ENCODE peak calls at places on chromosome 2, in five cellular contexts. D is K562, W is sigmoid colon, H is left lung, N is body of pancreas. C is an unnamed sample.
A peak's percentile ranks its signal among the peaks of the same experiment; 100 is the strongest.

GRCh38 chr2:200266406-200266805 is 40.1 kb upstream of the SPATS2L start:
- DNase-seq in W (no peak), H (no peak), N (no peak), D (no peak), C (no peak)

GRCh38 chr2:236768393-236769140 is 198.9 kb downstream of the ACKR3 start:
- DNase-seq in D (no peak), N (no peak), W (no peak), H (no peak), C (no peak)

GRCh38 chr2:196823750-196824149 is 14.6 kb upstream of the C2orf66 start:
- DNase-seq in N (no peak), H (no peak), W (no peak), D (no peak), C (no peak)

GRCh38 chr2:178101321-178102079 is 10.7 kb upstream of the RBM45 start:
- DNase-seq in N (no peak), H (no peak), D (peak; percentile 17), W (no peak), C (no peak)

GRCh38 chr2:202945497-202945896 is 33.4 kb downstream of the CARF start:
- DNase-seq in H (no peak), N (no peak), D (no peak), W (no peak), C (no peak)

GRCh38 chr2:21019000-21019677 is 24.7 kb downstream of the APOB start:
- DNase-seq in W (no peak), D (no peak), N (no peak), H (no peak), C (peak; percentile 3)

GRCh38 chr2:240302041-240302440 is 133.4 kb upstream of the GPC1 start:
- DNase-seq in N (no peak), D (no peak), H (no peak), W (no peak), C (no peak)

GRCh38 chr2:153145470-153145869 is 333.1 kb downstream of the RPRM start:
- DNase-seq in H (no peak), W (no peak), D (no peak), N (peak; percentile 60), C (no peak)

GRCh38 chr2:1052671-1053270 is 102.1 kb downstream of the SNTG2 start:
- DNase-seq in H (no peak), D (no peak), N (no peak), W (no peak), C (no peak)

GRCh38 chr2:120344991-120345975 is 653 bp upstream of the INHBB start:
- DNase-seq in N (no peak), H (peak; percentile 86), D (no peak), W (no peak), C (peak; percentile 41)

GRCh38 chr2:37523861-37524362 is 147.5 kb downstream of the CDC42EP3 start:
- DNase-seq in D (no peak), H (no peak), W (peak; percentile 86), N (peak; percentile 17), C (no peak)

GRCh38 chr2:20561703-20562454 is 89.0 kb downstream of the HS1BP3 start:
- DNase-seq in H (no peak), W (no peak), N (no peak), D (peak; percentile 46), C (peak; percentile 44)

GRCh38 chr2:137535897-137536296 is 428.4 kb upstream of the HNMT start:
- DNase-seq in H (no peak), W (no peak), N (no peak), D (no peak), C (no peak)

GRCh38 chr2:229731916-229732315 is 17.6 kb upstream of the DNER start:
- DNase-seq in D (no peak), W (no peak), N (no peak), H (no peak), C (no peak)

GRCh38 chr2:140117371-140117770 is 1337.2 kb upstream of the NXPH2 start:
- DNase-seq in W (no peak), N (no peak), D (no peak), H (no peak), C (no peak)

GRCh38 chr2:70123051-70123828 is 36.0 kb downstream of the PCBP1 start:
- DNase-seq in W (peak; percentile 85), D (peak; percentile 28), N (peak; percentile 80), H (no peak), C (peak; percentile 45)

GRCh38 chr2:151465771-151466170 is 56.1 kb downstream of the RIF1 start:
- DNase-seq in H (no peak), W (no peak), D (no peak), N (no peak), C (no peak)

GRCh38 chr2:10188211-10188610 is 65.7 kb downstream of the RRM2 start:
- DNase-seq in N (no peak), H (no peak), W (no peak), D (peak; percentile 65), C (peak; percentile 43)

GRCh38 chr2:72959995-72960981 is 43.0 kb downstream of the EMX1 start:
- DNase-seq in N (no peak), D (no peak), H (peak; percentile 58), W (no peak), C (no peak)

GRCh38 chr2:36706021-36706328 is 9.5 kb downstream of the VIT start:
- DNase-seq in H (no peak), W (no peak), N (no peak), D (no peak), C (no peak)

GRCh38 chr2:9753276-9753600 is 90.0 kb upstream of the TAF1B start:
- DNase-seq in H (no peak), D (peak; percentile 63), N (no peak), W (no peak), C (peak; percentile 96)

GRCh38 chr2:9234680-9235387 is 28.2 kb downstream of the ASAP2 start:
- DNase-seq in W (no peak), D (peak; percentile 37), H (peak; percentile 39), N (no peak), C (peak; percentile 99)

GRCh38 chr2:1538663-1539062 is 125.4 kb downstream of the TPO start:
- DNase-seq in W (no peak), D (no peak), N (no peak), H (no peak), C (no peak)

GRCh38 chr2:219510512-219511135 is 3.7 kb upstream of the ASIC4 start:
- DNase-seq in D (no peak), N (no peak), H (peak; percentile 54), W (no peak), C (no peak)

GRCh38 chr2:156466739-156467405 is 30.7 kb downstream of the GPD2 start:
- DNase-seq in H (no peak), D (no peak), W (no peak), N (peak; percentile 56), C (no peak)

GRCh38 chr2:181104512-181105121 is 124.2 kb downstream of the UBE2E3 start:
- DNase-seq in N (no peak), D (no peak), W (no peak), H (no peak), C (no peak)

GRCh38 chr2:135948642-135949355 is 36.6 kb downstream of the DARS1 start:
- DNase-seq in D (peak; percentile 18), W (no peak), H (no peak), N (no peak), C (peak; percentile 95)

GRCh38 chr2:164890533-164890932 is 48.9 kb upstream of the COBLL1 start:
- DNase-seq in N (no peak), D (no peak), H (no peak), W (no peak), C (no peak)

GRCh38 chr2:735670-736218 is 58.5 kb upstream of the TMEM18 start:
- DNase-seq in N (no peak), W (no peak), H (no peak), D (no peak), C (no peak)

GRCh38 chr2:172578054-172578453 is 22.2 kb downstream of the PDK1 start:
- DNase-seq in D (no peak), W (no peak), H (no peak), N (no peak), C (no peak)

DNA sequence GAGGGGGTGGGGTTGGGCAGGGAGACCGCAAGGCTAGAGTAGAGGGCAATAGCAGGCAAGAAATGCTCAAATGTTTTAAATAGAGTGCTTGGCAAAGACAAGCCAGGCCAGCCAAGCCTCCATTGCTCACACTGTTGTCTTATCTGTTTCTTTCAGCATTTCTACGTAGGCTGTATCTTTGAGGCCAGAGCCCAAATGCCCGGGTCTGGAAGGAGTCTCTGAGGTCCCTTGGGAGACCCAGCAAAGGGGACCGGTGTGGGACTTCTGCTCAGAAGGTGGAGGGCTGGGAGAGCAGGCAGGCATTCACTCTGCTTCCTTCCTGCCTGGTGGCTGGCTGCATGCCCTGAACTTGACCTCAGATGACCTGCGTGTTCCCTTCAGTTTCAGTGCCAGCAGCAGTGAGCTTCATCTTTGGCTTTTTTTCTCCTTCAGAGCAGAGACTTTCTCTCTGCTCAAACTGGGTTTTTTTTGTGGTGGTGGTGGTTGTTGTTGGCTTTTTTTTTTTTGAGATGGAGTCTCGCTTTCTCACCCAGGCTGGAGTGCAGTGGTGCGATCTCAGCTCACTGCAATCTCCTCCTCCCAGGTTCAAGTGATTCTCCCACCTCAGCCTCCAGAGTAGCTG is 13.7 kb upstream of the TET3 start:
- DNase-seq in W (peak; percentile 79), D (peak; percentile 62), H (peak; percentile 89), N (peak; percentile 91), C (no peak)
- H3K27ac ChIP-seq in W (no peak overlapping the region), D (peak overlapping the region; percentile 78), H (peak overlapping the region; percentile 76), N (no peak overlapping the region), C (no peak overlapping the region)

GRCh38 chr2:98731709-98732349 is 897 bp upstream of the MGAT4A start:
- DNase-seq in H (no peak), D (no peak), W (no peak), N (no peak), C (no peak)
- H3K27ac ChIP-seq in H (peak overlapping the region; percentile 95), D (no peak overlapping the region), W (peak overlapping the region; percentile 92), N (peak overlapping the region; percentile 68), C (no peak overlapping the region)

DNA sequence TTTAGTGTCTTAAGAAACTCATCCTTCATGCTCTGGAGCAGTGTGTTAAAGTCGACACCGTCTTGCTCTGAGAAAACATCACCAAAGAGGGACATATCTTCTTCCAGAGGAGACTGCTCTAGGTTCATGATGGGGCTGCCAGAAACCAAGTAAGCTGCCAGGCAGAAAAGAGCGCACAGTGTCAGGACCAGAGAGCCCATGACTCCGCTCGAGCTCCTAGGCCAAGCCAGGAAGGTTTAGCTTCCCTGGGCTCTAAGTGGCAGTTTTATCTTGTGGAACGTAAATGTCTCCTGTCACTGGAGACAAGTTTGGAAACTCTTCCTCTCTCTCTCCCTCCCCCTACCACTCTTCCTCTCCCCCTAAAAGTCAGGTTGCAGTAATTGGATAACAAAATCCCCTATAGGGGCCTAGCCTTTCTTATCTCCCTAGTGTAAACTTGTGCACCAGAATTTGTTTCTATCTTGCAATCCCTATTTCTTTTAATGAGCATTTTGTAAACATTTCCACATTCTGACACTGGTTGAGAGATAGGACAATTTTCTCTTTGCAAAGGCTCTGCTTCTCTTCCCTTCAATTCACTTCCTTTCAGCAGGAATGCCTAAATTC is at the start of gene BMP10:
- DNase-seq in D (no peak), N (no peak), H (no peak), W (no peak), C (no peak)
- H3K27ac ChIP-seq in D (peak within 1 kb of the TSS; percentile 19), N (no peak within 1 kb of the TSS), H (no peak within 1 kb of the TSS), W (no peak within 1 kb of the TSS), C (no peak within 1 kb of the TSS)

GRCh38 chr2:99421469-99421868 is 68.3 kb downstream of the REV1 start:
- DNase-seq in D (no peak), W (no peak), N (no peak), H (no peak), C (no peak)

GRCh38 chr2:99417396-99417795 is 72.4 kb downstream of the REV1 start:
- DNase-seq in W (no peak), D (no peak), N (no peak), H (no peak), C (no peak)

GRCh38 chr2:99420031-99420430 is 69.8 kb downstream of the REV1 start:
- DNase-seq in N (no peak), H (no peak), D (no peak), W (no peak), C (no peak)

GRCh38 chr2:99422599-99422998 is 67.2 kb downstream of the REV1 start:
- DNase-seq in W (no peak), N (no peak), H (no peak), D (no peak), C (no peak)

GRCh38 chr2:99420751-99421299 is 69.0 kb downstream of the REV1 start:
- DNase-seq in N (no peak), H (no peak), D (no peak), W (no peak), C (no peak)
- H3K27ac ChIP-seq in N (no peak overlapping the region), H (no peak overlapping the region), D (no peak overlapping the region), W (no peak overlapping the region), C (no peak overlapping the region)

C was measured in PC-9.